ENCODE peak calls at places on chromosomes 6 and 20, in four cellular contexts. One of them, this sample, is unnamed.

GRCh38 chr6:166615059-166615770 is 11.8 kb downstream of the RPS6KA2 start:
- DNase-seq in cardiac fibroblast: peak
- DNase-seq in H9: no peak
- DNase-seq in endothelial cell: no peak
- DNase-seq in this sample: no peak

GRCh38 chr6:71194730-71195129 is 93.9 kb upstream of the OGFRL1 start:
- DNase-seq in cardiac fibroblast: peak
- DNase-seq in H9: no peak
- DNase-seq in endothelial cell: no peak
- DNase-seq in this sample: no peak

GRCh38 chr6:110338820-110339470 is 19.2 kb downstream of the METTL24 start:
- DNase-seq in cardiac fibroblast: no peak
- DNase-seq in H9: no peak
- DNase-seq in endothelial cell: no peak
- DNase-seq in this sample: no peak

GRCh38 chr6:42142118-42142835 is at the start of gene C6orf132:
- DNase-seq in cardiac fibroblast: no peak
- DNase-seq in H9: peak
- DNase-seq in endothelial cell: peak
- DNase-seq in this sample: peak

GRCh38 chr20:34907616-34908469 is 31.4 kb downstream of the ACSS2 start:
- DNase-seq in cardiac fibroblast: peak
- DNase-seq in H9: no peak
- DNase-seq in endothelial cell: peak
- DNase-seq in this sample: peak

GRCh38 chr6:80543598-80544181 is 437.2 kb downstream of the BCKDHB start:
- DNase-seq in cardiac fibroblast: peak
- DNase-seq in H9: no peak
- DNase-seq in endothelial cell: no peak
- DNase-seq in this sample: no peak

GRCh38 chr6:51495016-51495805 is 592.2 kb downstream of the PKHD1 start:
- DNase-seq in cardiac fibroblast: no peak
- DNase-seq in H9: no peak
- DNase-seq in endothelial cell: no peak
- DNase-seq in this sample: no peak

GRCh38 chr20:14956026-14956425 is 618.6 kb upstream of the FLRT3 start:
- DNase-seq in cardiac fibroblast: no peak
- DNase-seq in H9: no peak
- DNase-seq in endothelial cell: no peak
- DNase-seq in this sample: no peak

GRCh38 chr6:109896333-109896732 is 81.8 kb upstream of the GPR6 start:
- DNase-seq in cardiac fibroblast: peak
- DNase-seq in H9: no peak
- DNase-seq in endothelial cell: no peak
- DNase-seq in this sample: no peak

GRCh38 chr6:119310486-119311036 is 39.0 kb downstream of the MAN1A1 start:
- DNase-seq in cardiac fibroblast: peak
- DNase-seq in H9: no peak
- DNase-seq in endothelial cell: no peak
- DNase-seq in this sample: no peak

GRCh38 chr6:163288915-163289314 is 125.6 kb upstream of the QKI start:
- DNase-seq in cardiac fibroblast: no peak
- DNase-seq in H9: no peak
- DNase-seq in endothelial cell: no peak
- DNase-seq in this sample: no peak

GRCh38 chr6:99349620-99350141 is at the start of gene FAXC:
- DNase-seq in cardiac fibroblast: peak
- DNase-seq in H9: peak
- DNase-seq in endothelial cell: peak
- DNase-seq in this sample: peak

GRCh38 chr6:114342086-114342825 is 567 bp downstream of the HS3ST5 start:
- DNase-seq in cardiac fibroblast: peak
- DNase-seq in H9: peak
- DNase-seq in endothelial cell: peak
- DNase-seq in this sample: peak

GRCh38 chr6:73731285-73731684 is 35.3 kb downstream of the CD109 start:
- DNase-seq in cardiac fibroblast: no peak
- DNase-seq in H9: no peak
- DNase-seq in endothelial cell: no peak
- DNase-seq in this sample: no peak

GRCh38 chr6:161217631-161218030 is 56.2 kb downstream of the AGPAT4 start:
- DNase-seq in cardiac fibroblast: no peak
- DNase-seq in H9: no peak
- DNase-seq in endothelial cell: no peak
- DNase-seq in this sample: no peak

GRCh38 chr6:161216616-161217205 is 57.1 kb downstream of the AGPAT4 start:
- DNase-seq in cardiac fibroblast: no peak
- DNase-seq in H9: no peak
- DNase-seq in endothelial cell: no peak
- DNase-seq in this sample: no peak

GRCh38 chr6:161219336-161220079 is 54.4 kb downstream of the AGPAT4 start:
- DNase-seq in cardiac fibroblast: no peak
- DNase-seq in H9: no peak
- DNase-seq in endothelial cell: no peak
- DNase-seq in this sample: no peak

GRCh38 chr6:161215876-161216615 is 57.8 kb downstream of the AGPAT4 start:
- DNase-seq in cardiac fibroblast: peak
- DNase-seq in H9: no peak
- DNase-seq in endothelial cell: no peak
- DNase-seq in this sample: no peak

GRCh38 chr6:161218222-161218621 is 55.6 kb downstream of the AGPAT4 start:
- DNase-seq in cardiac fibroblast: peak
- DNase-seq in H9: no peak
- DNase-seq in endothelial cell: no peak
- DNase-seq in this sample: no peak
- TF ChIP-seq CTCF in cardiac fibroblast: peak
- TF ChIP-seq CTCF in H9: peak
- TF ChIP-seq CTCF in endothelial cell: no peak
- TF ChIP-seq CTCF in this sample: no peak

DNA sequence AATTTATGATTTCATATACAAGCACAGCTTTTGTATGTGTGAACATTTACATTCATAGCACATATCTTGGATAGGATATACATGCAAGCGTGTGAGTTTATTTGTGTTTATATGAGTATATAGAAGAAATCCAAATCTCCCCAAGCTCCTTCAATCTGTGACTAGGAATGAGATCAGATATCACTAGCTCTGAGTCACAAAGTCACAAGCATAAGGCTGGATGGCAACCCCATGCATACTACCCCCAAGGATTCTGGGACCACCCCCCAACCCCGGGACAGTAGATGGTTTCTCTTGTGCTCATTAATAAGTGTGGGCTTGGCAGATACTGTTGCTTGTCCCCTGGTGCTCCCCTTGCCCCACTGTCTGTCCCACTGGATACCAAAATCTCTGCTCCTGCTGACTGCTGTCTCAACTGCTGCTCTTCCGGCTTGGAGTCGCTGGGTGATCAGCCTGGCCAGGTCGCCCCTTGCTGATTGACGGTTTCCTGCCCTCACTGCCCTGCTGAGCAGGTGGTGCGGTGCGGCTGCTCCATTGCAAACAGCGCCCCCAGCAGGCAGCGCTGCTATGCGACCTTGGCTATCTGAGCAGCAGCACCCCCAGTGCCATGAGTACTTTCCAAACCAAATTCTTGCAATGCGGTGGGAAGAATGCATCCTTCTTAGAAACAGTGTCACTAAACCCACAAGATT is 279.4 kb downstream of the CD83 start:
- DNase-seq in cardiac fibroblast: peak
- DNase-seq in H9: peak
- DNase-seq in endothelial cell: no peak
- DNase-seq in this sample: no peak
- TF ChIP-seq CTCF in cardiac fibroblast: peak
- TF ChIP-seq CTCF in H9: peak
- TF ChIP-seq CTCF in endothelial cell: peak
- TF ChIP-seq CTCF in this sample: no peak

GRCh38 chr20:53413188-53413631 is 180.4 kb downstream of the ZNF217 start:
- DNase-seq in cardiac fibroblast: no peak
- DNase-seq in H9: peak
- DNase-seq in endothelial cell: peak
- DNase-seq in this sample: peak
- TF ChIP-seq CTCF in cardiac fibroblast: no peak
- TF ChIP-seq CTCF in H9: peak
- TF ChIP-seq CTCF in endothelial cell: peak
- TF ChIP-seq CTCF in this sample: peak

GRCh38 chr20:57664924-57665588 is 44.8 kb downstream of the PMEPA1 start:
- DNase-seq in cardiac fibroblast: no peak
- DNase-seq in H9: no peak
- DNase-seq in endothelial cell: no peak
- DNase-seq in this sample: no peak

GRCh38 chr20:57666834-57667157 is 43.0 kb downstream of the PMEPA1 start:
- DNase-seq in cardiac fibroblast: no peak
- DNase-seq in H9: no peak
- DNase-seq in endothelial cell: no peak
- DNase-seq in this sample: no peak

GRCh38 chr20:57667385-57667784 is 42.4 kb downstream of the PMEPA1 start:
- DNase-seq in cardiac fibroblast: no peak
- DNase-seq in H9: no peak
- DNase-seq in endothelial cell: no peak
- DNase-seq in this sample: no peak

GRCh38 chr20:57665589-57665971 is 44.2 kb downstream of the PMEPA1 start:
- DNase-seq in cardiac fibroblast: no peak
- DNase-seq in H9: no peak
- DNase-seq in endothelial cell: no peak
- DNase-seq in this sample: no peak

DNA sequence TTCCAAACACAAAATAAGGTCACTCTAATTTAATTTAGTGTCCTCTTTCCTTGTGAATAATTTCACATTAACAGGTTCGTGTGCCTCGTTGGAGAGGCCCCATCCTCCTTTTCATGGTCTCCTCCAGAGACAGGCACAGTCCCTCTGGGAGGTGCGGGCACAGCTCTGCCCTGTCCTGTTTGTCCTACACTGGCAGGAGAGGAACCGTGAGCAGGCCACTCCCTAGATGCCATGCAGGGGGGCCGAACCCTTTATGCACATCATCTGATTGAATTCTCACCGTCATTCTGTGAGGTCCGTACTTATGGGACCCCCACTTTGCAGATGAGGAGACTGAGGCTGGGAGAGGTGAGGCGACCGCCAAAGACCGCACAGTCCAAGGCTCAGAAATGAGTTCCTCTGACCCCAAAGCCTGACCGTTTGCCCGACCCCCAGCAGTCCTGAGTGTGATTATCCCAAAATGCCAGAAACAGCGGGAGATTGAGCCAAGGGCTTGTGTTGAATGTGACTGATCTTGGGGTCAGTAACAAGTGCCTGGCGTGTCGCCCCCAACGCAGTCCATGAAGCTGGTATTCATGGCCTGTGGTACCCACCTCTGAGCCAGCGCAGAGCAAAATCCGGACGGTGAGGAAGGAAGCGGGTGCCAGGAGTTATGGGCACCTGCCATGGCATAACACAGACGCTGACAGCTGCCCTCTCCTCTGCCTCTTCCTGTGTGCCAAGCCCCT is 43.5 kb downstream of the PMEPA1 start:
- DNase-seq in cardiac fibroblast: no peak
- DNase-seq in H9: no peak
- DNase-seq in endothelial cell: no peak
- DNase-seq in this sample: no peak
- TF ChIP-seq CTCF in cardiac fibroblast: no peak
- TF ChIP-seq CTCF in H9: no peak
- TF ChIP-seq CTCF in endothelial cell: no peak
- TF ChIP-seq CTCF in this sample: no peak

GRCh38 chr6:168606722-168607121 is 165.7 kb downstream of the SMOC2 start:
- DNase-seq in cardiac fibroblast: no peak
- DNase-seq in H9: no peak
- DNase-seq in endothelial cell: no peak
- DNase-seq in this sample: no peak

GRCh38 chr6:168607272-168608112 is 166.5 kb downstream of the SMOC2 start:
- DNase-seq in cardiac fibroblast: no peak
- DNase-seq in H9: peak
- DNase-seq in endothelial cell: no peak
- DNase-seq in this sample: peak

GRCh38 chr6:168608113-168608400 is 167.1 kb downstream of the SMOC2 start:
- DNase-seq in cardiac fibroblast: no peak
- DNase-seq in H9: no peak
- DNase-seq in endothelial cell: no peak
- DNase-seq in this sample: no peak

GRCh38 chr6:168609914-168610490 is 169.0 kb downstream of the SMOC2 start:
- DNase-seq in cardiac fibroblast: no peak
- DNase-seq in H9: no peak
- DNase-seq in endothelial cell: no peak
- DNase-seq in this sample: no peak

GRCh38 chr6:168609026-168609685 is 168.2 kb downstream of the SMOC2 start:
- DNase-seq in cardiac fibroblast: no peak
- DNase-seq in H9: no peak
- DNase-seq in endothelial cell: no peak
- DNase-seq in this sample: no peak
- TF ChIP-seq CTCF in cardiac fibroblast: no peak
- TF ChIP-seq CTCF in H9: no peak
- TF ChIP-seq CTCF in endothelial cell: no peak
- TF ChIP-seq CTCF in this sample: no peak

DNA sequence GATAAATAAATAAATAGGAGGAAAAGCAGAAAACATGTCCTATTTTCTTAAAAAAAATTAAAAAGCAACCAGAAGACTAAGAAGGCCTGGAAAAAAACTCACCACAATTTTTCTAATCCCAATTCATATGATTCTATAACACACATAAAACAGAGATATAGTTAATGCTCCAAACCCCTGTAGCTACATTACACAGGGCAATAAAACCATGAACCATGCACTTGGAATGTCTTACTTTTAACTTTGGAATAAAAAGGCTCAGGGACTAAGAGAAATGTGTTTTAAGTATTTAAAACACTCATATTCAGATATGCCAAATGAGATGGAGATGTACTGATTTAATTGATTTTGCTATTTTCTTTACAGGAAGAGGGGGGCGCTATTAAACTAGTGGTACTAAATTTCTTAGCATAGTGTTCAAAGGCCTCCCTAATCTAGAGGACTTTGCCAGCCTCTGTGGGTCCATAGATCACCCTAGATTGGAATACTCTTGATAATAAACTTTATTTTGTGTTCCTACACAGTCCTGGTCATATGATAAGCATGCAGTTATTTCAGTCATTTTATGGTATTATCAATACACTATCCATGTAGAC is 30.3 kb upstream of the GCM1 start:
- DNase-seq in cardiac fibroblast: no peak
- DNase-seq in H9: no peak
- DNase-seq in endothelial cell: no peak
- DNase-seq in this sample: no peak
- TF ChIP-seq CTCF in cardiac fibroblast: no peak
- TF ChIP-seq CTCF in H9: peak
- TF ChIP-seq CTCF in endothelial cell: no peak
- TF ChIP-seq CTCF in this sample: no peak

This sample was measured in Calu3.